ENCODE peak calls at places on chromosomes 16 and 17, in six cellular contexts. One of them, this sample, is unnamed.

GRCh38 chr17:80055597-80055996 is 19.2 kb downstream of the CCDC40 start:
- DNase-seq in islet precursor cell: no peak
- DNase-seq in nucleus accumbens: no peak
- DNase-seq in neural progenitor cell: peak; percentile 42
- DNase-seq in T-cell: no peak
- DNase-seq in T-helper 2 cell: no peak
- DNase-seq in this sample: no peak

GRCh38 chr17:35373984-35374765 is 754 bp upstream of the SLFN11 start:
- DNase-seq in islet precursor cell: peak; percentile 60
- DNase-seq in nucleus accumbens: peak; percentile 15
- DNase-seq in neural progenitor cell: peak; percentile 58
- DNase-seq in T-cell: peak; percentile 28
- DNase-seq in T-helper 2 cell: peak; percentile 48
- DNase-seq in this sample: peak; percentile 30

GRCh38 chr17:75346906-75347305 is 57.7 kb upstream of the SLC25A19 start:
- DNase-seq in islet precursor cell: peak; percentile 84
- DNase-seq in nucleus accumbens: no peak
- DNase-seq in neural progenitor cell: peak; percentile 58
- DNase-seq in T-cell: no peak
- DNase-seq in T-helper 2 cell: no peak
- DNase-seq in this sample: no peak

GRCh38 chr17:32626371-32626770 is 139.6 kb downstream of the CDK5R1 start:
- DNase-seq in islet precursor cell: no peak
- DNase-seq in nucleus accumbens: no peak
- DNase-seq in neural progenitor cell: no peak
- DNase-seq in T-cell: no peak
- DNase-seq in T-helper 2 cell: no peak
- DNase-seq in this sample: no peak

GRCh38 chr17:73455050-73455687 is 143.4 kb upstream of the CDC42EP4 start:
- DNase-seq in islet precursor cell: no peak
- DNase-seq in nucleus accumbens: peak; percentile 69
- DNase-seq in neural progenitor cell: no peak
- DNase-seq in T-cell: no peak
- DNase-seq in T-helper 2 cell: no peak
- DNase-seq in this sample: peak; percentile 12

GRCh38 chr16:86752582-86753175 is 174.3 kb downstream of the FOXL1 start:
- DNase-seq in islet precursor cell: no peak
- DNase-seq in nucleus accumbens: no peak
- DNase-seq in neural progenitor cell: no peak
- DNase-seq in T-cell: no peak
- DNase-seq in T-helper 2 cell: no peak
- DNase-seq in this sample: no peak

GRCh38 chr16:49382916-49383315 is 9.3 kb downstream of the C16orf78 start:
- DNase-seq in islet precursor cell: peak; percentile 62
- DNase-seq in nucleus accumbens: no peak
- DNase-seq in neural progenitor cell: peak; percentile 68
- DNase-seq in T-cell: no peak
- DNase-seq in T-helper 2 cell: no peak
- DNase-seq in this sample: no peak

GRCh38 chr16:82658796-82659195 is 32.0 kb downstream of the CDH13 start:
- DNase-seq in islet precursor cell: no peak
- DNase-seq in nucleus accumbens: no peak
- DNase-seq in neural progenitor cell: no peak
- DNase-seq in T-cell: no peak
- DNase-seq in T-helper 2 cell: no peak
- DNase-seq in this sample: no peak

GRCh38 chr16:68227850-68228553 is 7.9 kb downstream of the ESRP2 start:
- DNase-seq in islet precursor cell: no peak
- DNase-seq in nucleus accumbens: no peak
- DNase-seq in neural progenitor cell: no peak
- DNase-seq in T-cell: no peak
- DNase-seq in T-helper 2 cell: no peak
- DNase-seq in this sample: no peak

GRCh38 chr17:18138065-18138749 is 29.7 kb downstream of the MYO15A start:
- DNase-seq in islet precursor cell: no peak
- DNase-seq in nucleus accumbens: no peak
- DNase-seq in neural progenitor cell: no peak
- DNase-seq in T-cell: no peak
- DNase-seq in T-helper 2 cell: no peak
- DNase-seq in this sample: no peak

GRCh38 chr16:4261557-4262172 is 11.2 kb downstream of the TFAP4 start:
- DNase-seq in islet precursor cell: peak; percentile 89
- DNase-seq in nucleus accumbens: no peak
- DNase-seq in neural progenitor cell: peak; percentile 89
- DNase-seq in T-cell: no peak
- DNase-seq in T-helper 2 cell: peak; percentile 3
- DNase-seq in this sample: no peak

GRCh38 chr17:1997587-1998425 is 27.3 kb downstream of the RTN4RL1 start:
- DNase-seq in islet precursor cell: peak; percentile 75
- DNase-seq in nucleus accumbens: no peak
- DNase-seq in neural progenitor cell: peak; percentile 78
- DNase-seq in T-cell: no peak
- DNase-seq in T-helper 2 cell: no peak
- DNase-seq in this sample: no peak

GRCh38 chr16:8673611-8674412 is 605 bp upstream of the ABAT start:
- DNase-seq in islet precursor cell: no peak
- DNase-seq in nucleus accumbens: peak; percentile 62
- DNase-seq in neural progenitor cell: peak; percentile 60
- DNase-seq in T-cell: no peak
- DNase-seq in T-helper 2 cell: no peak
- DNase-seq in this sample: no peak

GRCh38 chr17:40432864-40433528 is 10.3 kb upstream of the IGFBP4 start:
- DNase-seq in islet precursor cell: peak; percentile 41
- DNase-seq in nucleus accumbens: no peak
- DNase-seq in neural progenitor cell: no peak
- DNase-seq in T-cell: no peak
- DNase-seq in T-helper 2 cell: no peak
- DNase-seq in this sample: no peak

GRCh38 chr17:48037036-48037881 is at the start of gene COPZ2:
- DNase-seq in islet precursor cell: peak; percentile 75
- DNase-seq in nucleus accumbens: no peak
- DNase-seq in neural progenitor cell: peak; percentile 70
- DNase-seq in T-cell: peak; percentile 60
- DNase-seq in T-helper 2 cell: peak; percentile 41
- DNase-seq in this sample: no peak

GRCh38 chr17:81687770-81688541 is 4.1 kb downstream of the HGS start:
- DNase-seq in islet precursor cell: no peak
- DNase-seq in nucleus accumbens: no peak
- DNase-seq in neural progenitor cell: no peak
- DNase-seq in T-cell: no peak
- DNase-seq in T-helper 2 cell: no peak
- DNase-seq in this sample: no peak

GRCh38 chr17:7236808-7237207 is 2.4 kb downstream of the PHF23 start:
- DNase-seq in islet precursor cell: no peak
- DNase-seq in nucleus accumbens: no peak
- DNase-seq in neural progenitor cell: no peak
- DNase-seq in T-cell: no peak
- DNase-seq in T-helper 2 cell: no peak
- DNase-seq in this sample: no peak

GRCh38 chr17:39663688-39664580 is 1.2 kb upstream of the TCAP start:
- DNase-seq in islet precursor cell: peak; percentile 94
- DNase-seq in nucleus accumbens: no peak
- DNase-seq in neural progenitor cell: peak; percentile 56
- DNase-seq in T-cell: no peak
- DNase-seq in T-helper 2 cell: no peak
- DNase-seq in this sample: no peak

GRCh38 chr16:26019406-26019805 is 327.6 kb downstream of the HS3ST4 start:
- DNase-seq in islet precursor cell: no peak
- DNase-seq in nucleus accumbens: no peak
- DNase-seq in neural progenitor cell: no peak
- DNase-seq in T-cell: no peak
- DNase-seq in T-helper 2 cell: no peak
- DNase-seq in this sample: no peak

GRCh38 chr17:81132770-81133723 is 32.3 kb upstream of the PVALEF start:
- DNase-seq in islet precursor cell: no peak
- DNase-seq in nucleus accumbens: no peak
- DNase-seq in neural progenitor cell: no peak
- DNase-seq in T-cell: no peak
- DNase-seq in T-helper 2 cell: no peak
- DNase-seq in this sample: no peak

GRCh38 chr17:56112086-56112485 is 41.2 kb upstream of the ANKFN1 start:
- DNase-seq in islet precursor cell: no peak
- DNase-seq in nucleus accumbens: no peak
- DNase-seq in neural progenitor cell: no peak
- DNase-seq in T-cell: no peak
- DNase-seq in T-helper 2 cell: no peak
- DNase-seq in this sample: no peak

GRCh38 chr17:19937522-19937921 is 40.1 kb downstream of the AKAP10 start:
- DNase-seq in islet precursor cell: no peak
- DNase-seq in nucleus accumbens: no peak
- DNase-seq in neural progenitor cell: no peak
- DNase-seq in T-cell: no peak
- DNase-seq in T-helper 2 cell: no peak
- DNase-seq in this sample: no peak

GRCh38 chr16:87465306-87465705 is 27.5 kb downstream of the ZCCHC14 start:
- DNase-seq in islet precursor cell: peak; percentile 42
- DNase-seq in nucleus accumbens: peak; percentile 19
- DNase-seq in neural progenitor cell: no peak
- DNase-seq in T-cell: no peak
- DNase-seq in T-helper 2 cell: no peak
- DNase-seq in this sample: peak; percentile 38

GRCh38 chr17:40457369-40457768 is 14.1 kb downstream of the IGFBP4 start:
- DNase-seq in islet precursor cell: no peak
- DNase-seq in nucleus accumbens: no peak
- DNase-seq in neural progenitor cell: no peak
- DNase-seq in T-cell: no peak
- DNase-seq in T-helper 2 cell: no peak
- DNase-seq in this sample: no peak

GRCh38 chr16:71811261-71811803 is 2.7 kb upstream of the AP1G1 start:
- DNase-seq in islet precursor cell: no peak
- DNase-seq in nucleus accumbens: no peak
- DNase-seq in neural progenitor cell: no peak
- DNase-seq in T-cell: peak; percentile 33
- DNase-seq in T-helper 2 cell: no peak
- DNase-seq in this sample: no peak

GRCh38 chr16:76278976-76279375 is 1.8 kb downstream of the CNTNAP4 start:
- DNase-seq in islet precursor cell: no peak
- DNase-seq in nucleus accumbens: no peak
- DNase-seq in neural progenitor cell: peak; percentile 55
- DNase-seq in T-cell: no peak
- DNase-seq in T-helper 2 cell: no peak
- DNase-seq in this sample: no peak

GRCh38 chr16:89308391-89309333 is 91.2 kb downstream of the ZNF778 start:
- DNase-seq in islet precursor cell: no peak
- DNase-seq in nucleus accumbens: no peak
- DNase-seq in neural progenitor cell: peak; percentile 56
- DNase-seq in T-cell: peak; percentile 61
- DNase-seq in T-helper 2 cell: peak; percentile 51
- DNase-seq in this sample: no peak

GRCh38 chr16:85365120-85365519 is 248.0 kb upstream of the GSE1 start:
- DNase-seq in islet precursor cell: peak; percentile 80
- DNase-seq in nucleus accumbens: no peak
- DNase-seq in neural progenitor cell: no peak
- DNase-seq in T-cell: no peak
- DNase-seq in T-helper 2 cell: no peak
- DNase-seq in this sample: no peak

GRCh38 chr17:69314246-69315030 is 12.5 kb downstream of the ABCA5 start:
- DNase-seq in islet precursor cell: no peak
- DNase-seq in nucleus accumbens: peak; percentile 3
- DNase-seq in neural progenitor cell: peak; percentile 79
- DNase-seq in T-cell: no peak
- DNase-seq in T-helper 2 cell: no peak
- DNase-seq in this sample: no peak

GRCh38 chr17:47698749-47699535 is 5.0 kb downstream of the TBKBP1 start:
- DNase-seq in islet precursor cell: peak; percentile 87
- DNase-seq in nucleus accumbens: peak; percentile 74
- DNase-seq in neural progenitor cell: peak; percentile 75
- DNase-seq in T-cell: peak; percentile 64
- DNase-seq in T-helper 2 cell: peak; percentile 56
- DNase-seq in this sample: peak; percentile 87

GRCh38 chr17:56431736-56432135 is 161.8 kb upstream of the NOG start:
- DNase-seq in islet precursor cell: no peak
- DNase-seq in nucleus accumbens: no peak
- DNase-seq in neural progenitor cell: peak; percentile 28
- DNase-seq in T-cell: no peak
- DNase-seq in T-helper 2 cell: no peak
- DNase-seq in this sample: no peak

GRCh38 chr16:89035013-89035697 is 58.1 kb upstream of the CBFA2T3 start:
- DNase-seq in islet precursor cell: no peak
- DNase-seq in nucleus accumbens: peak; percentile 34
- DNase-seq in neural progenitor cell: peak; percentile 41
- DNase-seq in T-cell: no peak
- DNase-seq in T-helper 2 cell: no peak
- DNase-seq in this sample: no peak

GRCh38 chr16:84667600-84668309 is 19.4 kb downstream of the KLHL36 start:
- DNase-seq in islet precursor cell: no peak
- DNase-seq in nucleus accumbens: no peak
- DNase-seq in neural progenitor cell: no peak
- DNase-seq in T-cell: no peak
- DNase-seq in T-helper 2 cell: no peak
- DNase-seq in this sample: no peak

GRCh38 chr16:65786916-65787315 is 579.6 kb upstream of the CDH5 start:
- DNase-seq in islet precursor cell: no peak
- DNase-seq in nucleus accumbens: no peak
- DNase-seq in neural progenitor cell: no peak
- DNase-seq in T-cell: no peak
- DNase-seq in T-helper 2 cell: no peak
- DNase-seq in this sample: no peak